ENCODE peak calls at places on chromosomes 7 and 10, in six cellular contexts. B is A172; L is SHP77; S is small intestine; C is activated naive CD8-positive, alpha-beta T cell treated with anti-CD3 and anti-CD28 coated beads, Interleukin-2, amount 10 ng/mL, durations not matched to agents 7 days and 5 days; F is activated T-cell treated with anti-CD3 and anti-CD28 coated beads, Interleukin-2, amount 50 U/mL, for 4 hours. Q is an unnamed sample.

GRCh38 chr7:16067695-16068094 is 353.6 kb downstream of the CRPPA start:
- DNase-seq in C (no peak), L (peak; percentile 11), S (no peak), F (no peak), B (no peak), Q (no peak)

GRCh38 chr7:98300595-98301372 is 19.3 kb downstream of the BRI3 start:
- DNase-seq in B (no peak), S (no peak), F (no peak), L (no peak), C (no peak), Q (no peak)

GRCh38 chr10:73060738-73061635 is 35.7 kb downstream of the P4HA1 start:
- DNase-seq in S (peak; percentile 70), F (no peak), L (peak; percentile 20), C (no peak), B (peak; percentile 60), Q (peak; percentile 6)

GRCh38 chr10:131571346-131571745 is 259.8 kb upstream of the TCERG1L start:
- DNase-seq in L (no peak), C (no peak), F (no peak), B (no peak), S (no peak), Q (no peak)

GRCh38 chr7:16083931-16084330 is 337.4 kb downstream of the CRPPA start:
- DNase-seq in L (no peak), B (no peak), F (no peak), C (no peak), S (no peak), Q (no peak)

GRCh38 chr10:74787457-74787856 is 38.9 kb upstream of the KAT6B start:
- DNase-seq in L (no peak), F (no peak), S (no peak), C (no peak), B (no peak), Q (no peak)

GRCh38 chr10:36026081-36026480 is 384.0 kb upstream of the FZD8 start:
- DNase-seq in B (no peak), C (no peak), F (no peak), L (no peak), S (no peak), Q (peak; percentile 58)

GRCh38 chr10:83871486-83872081 is 267.7 kb upstream of the GHITM start:
- DNase-seq in F (peak; percentile 29), L (peak; percentile 28), B (peak; percentile 70), S (peak; percentile 76), C (peak; percentile 58), Q (peak; percentile 41)

GRCh38 chr7:24891173-24891787 is 88.7 kb downstream of the OSBPL3 start:
- DNase-seq in L (no peak), S (no peak), B (peak; percentile 77), F (no peak), C (no peak), Q (peak; percentile 63)

GRCh38 chr7:28516390-28517145 is 104.2 kb downstream of the CREB5 start:
- DNase-seq in C (no peak), S (no peak), B (no peak), L (no peak), F (no peak), Q (no peak)

GRCh38 chr7:17402628-17403278 is 104.3 kb downstream of the AHR start:
- DNase-seq in C (no peak), S (no peak), L (peak; percentile 14), F (no peak), B (no peak), Q (peak; percentile 20)

GRCh38 chr7:43700646-43701501 is 28.4 kb downstream of the COA1 start:
- DNase-seq in S (no peak), B (no peak), L (no peak), C (no peak), F (no peak), Q (no peak)

GRCh38 chr7:132709971-132710567 is 133.8 kb upstream of the PLXNA4 start:
- DNase-seq in B (peak; percentile 18), C (no peak), F (no peak), L (no peak), S (peak; percentile 31), Q (peak; percentile 26)

GRCh38 chr7:128781126-128781525 is 5.5 kb upstream of the OPN1SW start:
- DNase-seq in F (no peak), L (no peak), B (no peak), S (no peak), C (no peak), Q (no peak)

GRCh38 chr7:6290345-6290744 is 17.9 kb upstream of the CYTH3 start:
- DNase-seq in L (no peak), S (no peak), F (no peak), C (no peak), B (peak; percentile 70), Q (no peak)

GRCh38 chr7:149741629-149742028 is 31.8 kb downstream of the ZNF467 start:
- DNase-seq in B (no peak), L (peak; percentile 18), F (no peak), C (no peak), S (peak; percentile 20), Q (peak; percentile 35)

GRCh38 chr7:20432071-20432470 is 101.4 kb downstream of the ITGB8 start:
- DNase-seq in B (no peak), F (no peak), C (no peak), L (no peak), S (no peak), Q (no peak)